ENCODE peak calls at places on chromosomes 11 and 22, in five cellular contexts. A is thoracic aorta, C is IMR-90, O is right atrium auricular region, M is thyroid gland. K is an unnamed sample.

GRCh38 chr22:37244114-37244921 is at the start of gene RAC2:
- DNase-seq in A (no peak), C (peak; percentile 57), O (peak; percentile 63), M (peak; percentile 26), K (peak; percentile 52)

GRCh38 chr11:8826901-8827560 is 84.0 kb upstream of the AKIP1 start:
- DNase-seq in A (no peak), C (no peak), O (peak; percentile 34), M (no peak), K (no peak)

GRCh38 chr11:116913000-116913399 is 75.6 kb upstream of the APOA1 start:
- DNase-seq in A (no peak), C (peak; percentile 90), O (no peak), M (no peak), K (no peak)

GRCh38 chr22:50438305-50439275 is 36.2 kb downstream of the SBF1 start:
- DNase-seq in A (no peak), C (no peak), O (no peak), M (no peak), K (no peak)

GRCh38 chr11:123063396-123064267 is 1.7 kb upstream of the HSPA8 start:
- DNase-seq in A (no peak), C (peak; percentile 59), O (peak; percentile 73), M (peak; percentile 44), K (no peak)

GRCh38 chr11:789951-790350 is at the start of gene CEND1:
- DNase-seq in A (no peak), C (peak; percentile 54), O (no peak), M (no peak), K (no peak)

GRCh38 chr11:32137263-32137662 is 46.4 kb downstream of the RCN1 start:
- DNase-seq in A (no peak), C (peak; percentile 99), O (no peak), M (no peak), K (peak; percentile 82)

GRCh38 chr11:114082767-114083181 is 23.3 kb downstream of the ZBTB16 start:
- DNase-seq in A (no peak), C (no peak), O (no peak), M (no peak), K (no peak)

GRCh38 chr11:12274558-12275197 is 102.7 kb upstream of the PARVA start:
- DNase-seq in A (no peak), C (peak; percentile 73), O (peak; percentile 57), M (no peak), K (no peak)

GRCh38 chr11:23021287-23021863 is 161.1 kb upstream of the CCDC179 start:
- DNase-seq in A (no peak), C (peak; percentile 51), O (no peak), M (peak; percentile 4), K (no peak)

GRCh38 chr11:15920856-15921629 is 435.3 kb downstream of the SOX6 start:
- DNase-seq in A (no peak), C (peak; percentile 8), O (no peak), M (no peak), K (no peak)

GRCh38 chr11:34564807-34565241 is 51.2 kb upstream of the ELF5 start:
- DNase-seq in A (no peak), C (no peak), O (peak; percentile 60), M (peak; percentile 15), K (no peak)

GRCh38 chr11:120853435-120853834 is 170.5 kb upstream of the TBCEL start:
- DNase-seq in A (no peak), C (no peak), O (no peak), M (no peak), K (no peak)

GRCh38 chr11:17382046-17382728 is 6.3 kb downstream of the KCNJ11 start:
- DNase-seq in A (no peak), C (peak; percentile 33), O (no peak), M (no peak), K (no peak)

GRCh38 chr11:130715085-130715932 is 201.0 kb downstream of the SNX19 start:
- DNase-seq in A (no peak), C (no peak), O (no peak), M (no peak), K (no peak)

GRCh38 chr11:2208691-2209369 is 37.2 kb upstream of the TH start:
- DNase-seq in A (no peak), C (no peak), O (peak; percentile 26), M (peak; percentile 95), K (no peak)

GRCh38 chr11:120931057-120931779 is 92.7 kb upstream of the TBCEL start:
- DNase-seq in A (no peak), C (no peak), O (no peak), M (no peak), K (no peak)

GRCh38 chr11:68677432-68677831 is 6.9 kb upstream of the GAL start:
- DNase-seq in A (no peak), C (peak; percentile 96), O (no peak), M (no peak), K (no peak)

GRCh38 chr22:49953027-49953679 is 7.4 kb upstream of the PIM3 start:
- DNase-seq in A (no peak), C (no peak), O (no peak), M (peak; percentile 82), K (no peak)

GRCh38 chr22:24816841-24817240 is 10.8 kb downstream of the SGSM1 start:
- DNase-seq in A (no peak), C (no peak), O (no peak), M (no peak), K (no peak)

GRCh38 chr11:120471131-120471530 is 40.4 kb upstream of the GRIK4 start:
- DNase-seq in A (no peak), C (peak; percentile 89), O (no peak), M (no peak), K (no peak)

GRCh38 chr22:32337015-32337414 is 20.7 kb upstream of the RFPL3 start:
- DNase-seq in A (no peak), C (no peak), O (peak; percentile 55), M (peak; percentile 38), K (no peak)

GRCh38 chr11:67117667-67118058 is 1.4 kb upstream of the KDM2A start:
- DNase-seq in A (no peak), C (no peak), O (no peak), M (no peak), K (no peak)

GRCh38 chr11:60129853-60130252 is 41.4 kb downstream of the MS4A2 start:
- DNase-seq in A (no peak), C (no peak), O (no peak), M (no peak), K (no peak)

GRCh38 chr22:40425082-40425481 is 54.7 kb downstream of the SGSM3 start:
- DNase-seq in A (no peak), C (no peak), O (no peak), M (no peak), K (no peak)

GRCh38 chr11:61507962-61508824 is at the start of gene LRRC10B:
- DNase-seq in A (no peak), C (no peak), O (no peak), M (peak; percentile 29), K (no peak)

GRCh38 chr22:17674152-17674551 is 35.6 kb downstream of the BCL2L13 start:
- DNase-seq in A (no peak), C (no peak), O (no peak), M (no peak), K (no peak)

GRCh38 chr11:82523141-82523540 is 210.5 kb downstream of the FAM181B start:
- DNase-seq in A (no peak), C (no peak), O (no peak), M (no peak), K (no peak)

GRCh38 chr22:26196657-26197056 is 27.4 kb downstream of the SEZ6L start:
- DNase-seq in A (no peak), C (no peak), O (no peak), M (no peak), K (no peak)

GRCh38 chr11:90448280-90448679 is 225.4 kb upstream of the CHORDC1 start:
- DNase-seq in A (no peak), C (no peak), O (no peak), M (no peak), K (no peak)

DNA sequence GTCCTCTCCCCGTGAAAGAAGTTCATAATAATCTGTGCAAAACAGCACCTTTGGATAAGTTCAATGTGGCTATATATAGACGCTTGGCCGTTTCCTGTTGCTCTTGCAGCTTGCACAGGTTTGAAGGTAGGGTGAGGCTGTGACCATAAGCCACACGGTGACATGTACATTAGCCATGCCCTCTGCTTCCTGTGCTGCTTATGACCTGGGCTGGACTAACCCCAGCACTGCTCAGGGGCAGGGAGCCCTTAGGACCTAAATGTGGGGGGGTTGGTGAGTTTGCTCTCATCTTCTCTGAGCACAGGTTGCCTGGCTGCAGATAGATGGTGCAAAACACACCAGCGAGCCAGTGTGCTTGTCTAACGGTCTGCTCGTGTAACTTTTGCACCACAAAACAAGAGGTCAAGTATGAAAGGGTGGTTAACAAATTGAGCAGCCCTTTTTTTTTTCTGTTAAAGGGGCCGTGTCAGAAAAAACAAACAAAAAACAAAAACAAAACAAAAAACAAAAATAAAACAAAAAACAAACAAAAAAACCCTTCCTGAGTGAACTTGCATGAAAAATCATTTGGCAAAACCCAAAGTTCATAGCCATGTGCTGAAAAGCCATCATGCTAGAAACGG is 37.3 kb downstream of the FLI1 start:
- DNase-seq in A (no peak), C (no peak), O (no peak), M (no peak), K (no peak)
- H3K4me3 ChIP-seq in A (no peak overlapping the region), C (no peak overlapping the region), O (no peak overlapping the region), M (no peak overlapping the region), K (no peak overlapping the region)

DNA sequence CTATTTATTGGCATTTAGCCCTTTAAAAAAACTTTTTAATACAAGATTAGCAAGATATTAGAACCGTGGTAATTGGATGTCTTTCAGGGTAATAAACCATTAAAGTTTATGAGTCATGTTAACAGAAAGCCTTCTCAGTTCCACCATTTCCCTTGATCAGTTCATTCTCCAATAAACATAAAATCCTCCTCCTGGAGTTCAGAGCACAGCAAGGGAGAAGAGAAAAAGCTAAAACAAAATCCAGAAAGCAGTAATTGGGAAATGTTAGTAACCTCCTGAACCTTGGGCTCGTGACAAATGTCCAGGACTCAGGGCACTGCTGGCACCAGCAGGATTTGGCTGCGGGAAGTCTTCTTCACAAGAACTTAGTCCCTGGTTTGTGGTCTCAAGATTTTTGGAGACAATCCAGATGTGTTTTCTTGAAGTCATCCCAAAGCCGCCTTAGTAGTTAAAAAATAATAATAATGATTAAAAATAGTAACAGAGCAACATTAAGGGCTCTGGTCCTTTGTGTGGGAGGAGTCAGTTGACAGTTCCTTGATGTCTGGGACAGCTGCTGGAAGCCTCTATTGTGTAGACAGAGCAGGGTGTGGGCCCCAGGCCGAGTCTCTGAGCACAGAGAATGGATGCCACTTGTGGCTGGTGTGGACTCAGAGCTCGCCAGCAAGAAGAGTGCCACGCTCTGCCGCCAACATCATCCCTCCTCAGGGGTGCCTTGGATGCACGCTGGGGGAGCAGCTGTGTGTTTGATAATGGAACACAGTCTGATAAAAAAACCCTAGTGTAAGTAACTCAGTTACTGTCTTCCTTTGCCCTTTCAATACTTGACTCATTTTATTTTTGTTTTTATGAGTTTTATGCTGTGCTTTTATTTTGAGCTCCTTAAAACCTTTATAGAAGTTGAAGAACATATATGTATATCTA is 43.5 kb upstream of the PITPNB start:
- DNase-seq in A (no peak), C (peak; percentile 21), O (no peak), M (no peak), K (no peak)
- H3K27ac ChIP-seq in A (no peak overlapping the region), C (peak overlapping the region; percentile 34), O (no peak overlapping the region), M (no peak overlapping the region), K (no peak overlapping the region)

GRCh38 chr22:20425821-20426615 is 11.6 kb downstream of the SCARF2 start:
- DNase-seq in A (no peak), C (no peak), O (no peak), M (no peak), K (peak; percentile 32)
- H3K4me3 ChIP-seq in A (no peak overlapping the region), C (no peak overlapping the region), O (peak overlapping the region; percentile 36), M (no peak overlapping the region), K (peak overlapping the region; percentile 46)

DNA sequence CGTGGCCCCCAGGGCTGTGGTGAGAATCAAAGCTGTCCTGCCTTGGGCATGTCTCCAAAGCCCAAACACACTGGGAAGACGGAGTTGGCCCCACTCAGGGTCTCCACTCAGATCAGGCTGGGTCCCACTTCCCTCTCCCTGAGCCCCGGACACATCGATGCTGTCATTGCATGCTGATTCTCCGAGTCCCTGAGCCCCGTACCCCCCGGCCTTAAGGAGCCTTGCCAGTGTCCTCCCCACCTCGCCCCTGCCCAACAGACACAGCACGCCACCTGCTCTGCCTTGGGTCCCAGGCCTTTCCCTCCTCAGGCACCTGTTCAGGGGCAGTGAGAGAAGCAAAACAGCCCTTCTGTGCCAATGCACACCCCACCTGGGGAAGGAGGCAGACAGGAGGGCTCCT is 14.6 kb downstream of the EIF1AD start:
- DNase-seq in A (no peak), C (no peak), O (no peak), M (no peak), K (no peak)
- H3K27ac ChIP-seq in A (no peak overlapping the region), C (no peak overlapping the region), O (no peak overlapping the region), M (no peak overlapping the region), K (no peak overlapping the region)